ENCODE peak calls at places on chromosomes 13 and 19, in four cellular contexts. One of them, this sample, is unnamed.

GRCh38 chr19:38862321-38863059 is 12.7 kb upstream of the HNRNPL start:
- DNase-seq in AG09319: no peak
- DNase-seq in WERI-Rb-1: no peak
- DNase-seq in RWPE1: no peak
- DNase-seq in this sample: no peak

GRCh38 chr13:114025432-114026127 is 51.7 kb upstream of the C13orf46 start:
- DNase-seq in AG09319: no peak
- DNase-seq in WERI-Rb-1: peak
- DNase-seq in RWPE1: no peak
- DNase-seq in this sample: no peak

GRCh38 chr13:30968734-30969335 is 36.4 kb downstream of the TEX26 start:
- DNase-seq in AG09319: peak
- DNase-seq in WERI-Rb-1: no peak
- DNase-seq in RWPE1: no peak
- DNase-seq in this sample: no peak

GRCh38 chr13:79258489-79258888 is 147.6 kb downstream of the RBM26 start:
- DNase-seq in AG09319: no peak
- DNase-seq in WERI-Rb-1: no peak
- DNase-seq in RWPE1: no peak
- DNase-seq in this sample: no peak

GRCh38 chr13:27035892-27036235 is 135.7 kb downstream of the USP12 start:
- DNase-seq in AG09319: no peak
- DNase-seq in WERI-Rb-1: no peak
- DNase-seq in RWPE1: peak
- DNase-seq in this sample: no peak

GRCh38 chr19:1949304-1950101 is 8.5 kb downstream of the CSNK1G2 start:
- DNase-seq in AG09319: no peak
- DNase-seq in WERI-Rb-1: no peak
- DNase-seq in RWPE1: no peak
- DNase-seq in this sample: no peak

GRCh38 chr13:77623797-77624196 is 73.7 kb upstream of the SLAIN1 start:
- DNase-seq in AG09319: no peak
- DNase-seq in WERI-Rb-1: no peak
- DNase-seq in RWPE1: no peak
- DNase-seq in this sample: no peak

GRCh38 chr13:50132937-50133276 is 117.7 kb downstream of the KCNRG start:
- DNase-seq in AG09319: no peak
- DNase-seq in WERI-Rb-1: no peak
- DNase-seq in RWPE1: no peak
- DNase-seq in this sample: no peak

GRCh38 chr13:89383891-89384290 is 1712.7 kb downstream of the SLITRK5 start:
- DNase-seq in AG09319: no peak
- DNase-seq in WERI-Rb-1: no peak
- DNase-seq in RWPE1: no peak
- DNase-seq in this sample: no peak

GRCh38 chr19:16397791-16398529 is 73.3 kb downstream of the KLF2 start:
- DNase-seq in AG09319: no peak
- DNase-seq in WERI-Rb-1: no peak
- DNase-seq in RWPE1: no peak
- DNase-seq in this sample: no peak

GRCh38 chr13:50685491-50685890 is 158.0 kb downstream of the DLEU7 start:
- DNase-seq in AG09319: no peak
- DNase-seq in WERI-Rb-1: no peak
- DNase-seq in RWPE1: no peak
- DNase-seq in this sample: no peak

GRCh38 chr13:110799246-110800236 is 86.0 kb downstream of the ING1 start:
- DNase-seq in AG09319: peak
- DNase-seq in WERI-Rb-1: no peak
- DNase-seq in RWPE1: no peak
- DNase-seq in this sample: no peak

GRCh38 chr13:109616021-109616420 is 170.4 kb downstream of the IRS2 start:
- DNase-seq in AG09319: no peak
- DNase-seq in WERI-Rb-1: no peak
- DNase-seq in RWPE1: no peak
- DNase-seq in this sample: no peak

GRCh38 chr19:17244618-17245534 is 843 bp downstream of the NR2F6 start:
- DNase-seq in AG09319: no peak
- DNase-seq in WERI-Rb-1: no peak
- DNase-seq in RWPE1: no peak
- DNase-seq in this sample: no peak

GRCh38 chr13:35702316-35702715 is 225.8 kb upstream of the MAB21L1 start:
- DNase-seq in AG09319: no peak
- DNase-seq in WERI-Rb-1: no peak
- DNase-seq in RWPE1: no peak
- DNase-seq in this sample: no peak

GRCh38 chr19:15684828-15685227 is 11.9 kb downstream of the CYP4F12 start:
- DNase-seq in AG09319: no peak
- DNase-seq in WERI-Rb-1: no peak
- DNase-seq in RWPE1: peak
- DNase-seq in this sample: no peak

GRCh38 chr19:12656899-12657571 is 9.5 kb downstream of the MAN2B1 start:
- DNase-seq in AG09319: no peak
- DNase-seq in WERI-Rb-1: peak
- DNase-seq in RWPE1: no peak
- DNase-seq in this sample: no peak

GRCh38 chr19:23439623-23440022 is 44.4 kb upstream of the ZNF91 start:
- DNase-seq in AG09319: no peak
- DNase-seq in WERI-Rb-1: peak
- DNase-seq in RWPE1: no peak
- DNase-seq in this sample: no peak

GRCh38 chr13:44903596-44903995 is 85.7 kb downstream of the NUFIP1 start:
- DNase-seq in AG09319: peak
- DNase-seq in WERI-Rb-1: peak
- DNase-seq in RWPE1: no peak
- DNase-seq in this sample: no peak

GRCh38 chr19:44718441-44719261 is 19.7 kb downstream of the CEACAM16 start:
- DNase-seq in AG09319: no peak
- DNase-seq in WERI-Rb-1: no peak
- DNase-seq in RWPE1: no peak
- DNase-seq in this sample: no peak

GRCh38 chr19:18202759-18203407 is 959 bp downstream of the RAB3A start:
- DNase-seq in AG09319: no peak
- DNase-seq in WERI-Rb-1: peak
- DNase-seq in RWPE1: no peak
- DNase-seq in this sample: peak

GRCh38 chr13:85755123-85755522 is 44.1 kb downstream of the SLITRK6 start:
- DNase-seq in AG09319: no peak
- DNase-seq in WERI-Rb-1: no peak
- DNase-seq in RWPE1: no peak
- DNase-seq in this sample: no peak

GRCh38 chr19:10701955-10702307 is 692 bp downstream of the QTRT1 start:
- DNase-seq in AG09319: no peak
- DNase-seq in WERI-Rb-1: peak
- DNase-seq in RWPE1: no peak
- DNase-seq in this sample: peak
- TF ChIP-seq CTCF in AG09319: no peak
- TF ChIP-seq CTCF in WERI-Rb-1: peak
- TF ChIP-seq CTCF in RWPE1: no peak
- TF ChIP-seq CTCF in this sample: no peak

GRCh38 chr19:11594084-11594483 is 3.2 kb upstream of the ZNF627 start:
- DNase-seq in AG09319: no peak
- DNase-seq in WERI-Rb-1: no peak
- DNase-seq in RWPE1: no peak
- DNase-seq in this sample: no peak

GRCh38 chr19:11587302-11587972 is 9.8 kb upstream of the ZNF627 start:
- DNase-seq in AG09319: peak
- DNase-seq in WERI-Rb-1: peak
- DNase-seq in RWPE1: peak
- DNase-seq in this sample: peak

GRCh38 chr19:11587973-11588631 is 9.2 kb upstream of the ZNF627 start:
- DNase-seq in AG09319: no peak
- DNase-seq in WERI-Rb-1: peak
- DNase-seq in RWPE1: no peak
- DNase-seq in this sample: no peak
- TF ChIP-seq CTCF in AG09319: no peak
- TF ChIP-seq CTCF in WERI-Rb-1: no peak
- TF ChIP-seq CTCF in RWPE1: peak
- TF ChIP-seq CTCF in this sample: no peak

DNA sequence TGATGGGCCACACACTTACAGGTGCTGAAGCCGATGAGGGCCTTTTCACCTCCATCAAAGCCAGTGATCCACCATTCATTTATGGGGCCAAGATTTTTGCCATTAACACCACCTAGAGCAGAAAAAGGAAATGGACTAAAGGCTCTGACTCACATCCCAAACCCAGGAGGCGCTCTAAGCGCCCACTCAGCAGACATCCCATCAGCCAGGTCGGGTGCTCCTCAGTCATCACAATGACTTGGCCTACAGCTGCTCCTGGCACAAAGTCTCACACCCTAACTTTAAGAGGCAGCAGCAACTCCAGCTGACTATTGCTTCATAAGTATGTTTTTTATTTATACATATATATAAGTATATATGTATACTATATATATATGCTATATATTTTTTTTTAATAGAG is 36.1 kb upstream of the EIF3G start:
- DNase-seq in AG09319: no peak
- DNase-seq in WERI-Rb-1: no peak
- DNase-seq in RWPE1: no peak
- DNase-seq in this sample: no peak
- TF ChIP-seq CTCF in AG09319: no peak
- TF ChIP-seq CTCF in WERI-Rb-1: peak
- TF ChIP-seq CTCF in RWPE1: no peak
- TF ChIP-seq CTCF in this sample: no peak

DNA sequence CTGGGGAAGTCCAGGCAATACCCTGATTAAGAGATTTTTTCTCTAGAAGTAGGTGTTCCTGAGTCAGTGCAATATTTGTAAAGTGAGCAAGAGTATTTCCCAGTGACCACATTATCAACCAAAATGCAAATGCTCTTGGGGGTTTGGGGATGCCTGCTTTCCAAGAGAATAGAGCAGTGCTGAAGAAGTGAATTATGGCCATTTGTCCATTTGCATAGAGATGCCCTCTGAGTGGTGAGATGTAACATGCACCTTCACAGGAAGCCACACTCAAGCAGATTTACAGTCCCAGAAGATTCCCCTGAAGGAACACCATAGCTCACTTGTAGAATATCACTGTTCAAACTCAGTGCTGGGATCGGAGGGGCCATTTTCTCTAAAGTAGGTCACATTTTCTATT is 71.8 kb downstream of the TNFSF11 start:
- DNase-seq in AG09319: no peak
- DNase-seq in WERI-Rb-1: no peak
- DNase-seq in RWPE1: no peak
- DNase-seq in this sample: no peak
- TF ChIP-seq CTCF in AG09319: no peak
- TF ChIP-seq CTCF in WERI-Rb-1: no peak
- TF ChIP-seq CTCF in RWPE1: no peak
- TF ChIP-seq CTCF in this sample: no peak

GRCh38 chr19:36113425-36113824 is 1.2 kb downstream of the POLR2I start:
- DNase-seq in AG09319: no peak
- DNase-seq in WERI-Rb-1: no peak
- DNase-seq in RWPE1: no peak
- DNase-seq in this sample: no peak

GRCh38 chr19:36115453-36116343 is at the start of gene TBCB:
- DNase-seq in AG09319: no peak
- DNase-seq in WERI-Rb-1: no peak
- DNase-seq in RWPE1: peak
- DNase-seq in this sample: no peak

GRCh38 chr19:36112678-36113077 is 1.7 kb downstream of the OVOL3 start:
- DNase-seq in AG09319: no peak
- DNase-seq in WERI-Rb-1: no peak
- DNase-seq in RWPE1: no peak
- DNase-seq in this sample: no peak

GRCh38 chr19:36114763-36115452 is at the start of gene POLR2I:
- DNase-seq in AG09319: peak
- DNase-seq in WERI-Rb-1: peak
- DNase-seq in RWPE1: peak
- DNase-seq in this sample: peak

GRCh38 chr19:36113895-36114762 is 546 bp downstream of the POLR2I start:
- DNase-seq in AG09319: no peak
- DNase-seq in WERI-Rb-1: peak
- DNase-seq in RWPE1: no peak
- DNase-seq in this sample: no peak
- TF ChIP-seq CTCF in AG09319: no peak
- TF ChIP-seq CTCF in WERI-Rb-1: peak
- TF ChIP-seq CTCF in RWPE1: no peak
- TF ChIP-seq CTCF in this sample: no peak

GRCh38 chr19:32392946-32393345 is 12.6 kb upstream of the DPY19L3 start:
- DNase-seq in AG09319: no peak
- DNase-seq in WERI-Rb-1: no peak
- DNase-seq in RWPE1: no peak
- DNase-seq in this sample: no peak

GRCh38 chr19:32392142-32392541 is 13.4 kb upstream of the DPY19L3 start:
- DNase-seq in AG09319: no peak
- DNase-seq in WERI-Rb-1: no peak
- DNase-seq in RWPE1: no peak
- DNase-seq in this sample: no peak

GRCh38 chr19:32387701-32388392 is 17.7 kb upstream of the DPY19L3 start:
- DNase-seq in AG09319: peak
- DNase-seq in WERI-Rb-1: peak
- DNase-seq in RWPE1: no peak
- DNase-seq in this sample: no peak

GRCh38 chr19:32388393-32388724 is 17.2 kb upstream of the DPY19L3 start:
- DNase-seq in AG09319: peak
- DNase-seq in WERI-Rb-1: no peak
- DNase-seq in RWPE1: no peak
- DNase-seq in this sample: no peak
- TF ChIP-seq CTCF in AG09319: no peak
- TF ChIP-seq CTCF in WERI-Rb-1: no peak
- TF ChIP-seq CTCF in RWPE1: no peak
- TF ChIP-seq CTCF in this sample: no peak

GRCh38 chr19:40768936-40769335 is 6.4 kb upstream of the MIA start:
- DNase-seq in AG09319: no peak
- DNase-seq in WERI-Rb-1: no peak
- DNase-seq in RWPE1: no peak
- DNase-seq in this sample: no peak
- TF ChIP-seq CTCF in AG09319: no peak
- TF ChIP-seq CTCF in WERI-Rb-1: no peak
- TF ChIP-seq CTCF in RWPE1: no peak
- TF ChIP-seq CTCF in this sample: no peak

GRCh38 chr19:27774337-27774736 is 1438.6 kb downstream of the UQCRFS1 start:
- DNase-seq in AG09319: no peak
- DNase-seq in WERI-Rb-1: peak
- DNase-seq in RWPE1: no peak
- DNase-seq in this sample: no peak
- TF ChIP-seq CTCF in AG09319: peak
- TF ChIP-seq CTCF in WERI-Rb-1: peak
- TF ChIP-seq CTCF in RWPE1: no peak
- TF ChIP-seq CTCF in this sample: no peak

GRCh38 chr19:4376991-4377781 is 23.2 kb downstream of the SH3GL1 start:
- DNase-seq in AG09319: no peak
- DNase-seq in WERI-Rb-1: no peak
- DNase-seq in RWPE1: no peak
- DNase-seq in this sample: no peak
- TF ChIP-seq CTCF in AG09319: no peak
- TF ChIP-seq CTCF in WERI-Rb-1: no peak
- TF ChIP-seq CTCF in RWPE1: no peak
- TF ChIP-seq CTCF in this sample: no peak

GRCh38 chr19:6126335-6126974 is 9.0 kb upstream of the ACSBG2 start:
- DNase-seq in AG09319: no peak
- DNase-seq in WERI-Rb-1: peak
- DNase-seq in RWPE1: peak
- DNase-seq in this sample: no peak
- TF ChIP-seq CTCF in AG09319: peak
- TF ChIP-seq CTCF in WERI-Rb-1: peak
- TF ChIP-seq CTCF in RWPE1: no peak
- TF ChIP-seq CTCF in this sample: no peak

This sample was measured in activated B cell treated with CpG ODN at 0.5 μM for 24 hours.